ENCODE peak calls at places on chromosomes 4 and X, in four cellular contexts. One of them, this sample, is unnamed.

GRCh38 chr4:161856711-161857326 is 307.0 kb downstream of the FSTL5 start:
- DNase-seq in tibial nerve: no peak
- DNase-seq in transverse colon: no peak
- DNase-seq in psoas muscle: no peak
- DNase-seq in this sample: no peak

GRCh38 chrX:14673764-14674163 is 144.4 kb downstream of the GLRA2 start:
- DNase-seq in tibial nerve: no peak
- DNase-seq in transverse colon: peak
- DNase-seq in psoas muscle: no peak
- DNase-seq in this sample: no peak

GRCh38 chr4:187393546-187394344 is 601.8 kb upstream of the ZFP42 start:
- DNase-seq in tibial nerve: no peak
- DNase-seq in transverse colon: no peak
- DNase-seq in psoas muscle: no peak
- DNase-seq in this sample: no peak

GRCh38 chr4:15893967-15894366 is 44.6 kb downstream of the FGFBP1 start:
- DNase-seq in tibial nerve: peak
- DNase-seq in transverse colon: no peak
- DNase-seq in psoas muscle: no peak
- DNase-seq in this sample: no peak

GRCh38 chr4:108029321-108029720 is 39.6 kb downstream of the HADH start:
- DNase-seq in tibial nerve: no peak
- DNase-seq in transverse colon: no peak
- DNase-seq in psoas muscle: no peak
- DNase-seq in this sample: no peak

GRCh38 chrX:15564981-15565579 is 35.7 kb downstream of the ACE2 start:
- DNase-seq in tibial nerve: peak
- DNase-seq in transverse colon: peak
- DNase-seq in psoas muscle: peak
- DNase-seq in this sample: peak

GRCh38 chr4:168408620-168409019 is 71.7 kb downstream of the DDX60L start:
- DNase-seq in tibial nerve: peak
- DNase-seq in transverse colon: peak
- DNase-seq in psoas muscle: peak
- DNase-seq in this sample: no peak

GRCh38 chrX:132412208-132412607 is 76.6 kb downstream of the MBNL3 start:
- DNase-seq in tibial nerve: no peak
- DNase-seq in transverse colon: no peak
- DNase-seq in psoas muscle: no peak
- DNase-seq in this sample: no peak

GRCh38 chrX:36241397-36241796 is 321.9 kb downstream of the CFAP47 start:
- DNase-seq in tibial nerve: no peak
- DNase-seq in transverse colon: no peak
- DNase-seq in psoas muscle: no peak
- DNase-seq in this sample: no peak

GRCh38 chrX:82973641-82974040 is 534.4 kb upstream of the POU3F4 start:
- DNase-seq in tibial nerve: no peak
- DNase-seq in transverse colon: no peak
- DNase-seq in psoas muscle: no peak
- DNase-seq in this sample: no peak

GRCh38 chr4:78149737-78150136 is 92.6 kb downstream of the FRAS1 start:
- DNase-seq in tibial nerve: no peak
- DNase-seq in transverse colon: no peak
- DNase-seq in psoas muscle: no peak
- DNase-seq in this sample: no peak

GRCh38 chr4:184423003-184423686 is 51.2 kb downstream of the IRF2 start:
- DNase-seq in tibial nerve: no peak
- DNase-seq in transverse colon: peak
- DNase-seq in psoas muscle: no peak
- DNase-seq in this sample: no peak

GRCh38 chrX:139508099-139508498 is 22.4 kb upstream of the F9 start:
- DNase-seq in tibial nerve: no peak
- DNase-seq in transverse colon: no peak
- DNase-seq in psoas muscle: no peak
- DNase-seq in this sample: no peak

DNA sequence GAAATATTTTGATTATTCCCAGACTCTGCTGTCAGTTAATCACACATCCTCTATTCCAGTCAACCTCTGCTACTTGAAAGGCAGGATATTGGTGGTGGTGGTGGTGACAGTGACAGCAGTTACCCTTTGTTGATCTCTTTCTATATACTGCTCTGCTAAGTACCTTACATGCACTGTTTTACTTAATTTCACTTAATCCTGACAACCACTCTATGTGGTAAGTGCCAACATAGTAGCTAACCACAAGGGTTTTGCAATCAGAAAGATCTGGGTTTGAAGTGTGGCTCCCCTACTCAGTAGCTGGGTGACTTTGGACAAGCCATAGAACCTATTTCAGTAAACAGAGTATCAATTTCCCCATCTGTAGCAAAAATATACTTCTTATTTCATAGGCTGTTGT is 24.2 kb upstream of the F9 start:
- DNase-seq in tibial nerve: no peak
- DNase-seq in transverse colon: no peak
- DNase-seq in psoas muscle: no peak
- DNase-seq in this sample: no peak
- H3K27ac ChIP-seq in tibial nerve: no peak
- H3K27ac ChIP-seq in transverse colon: no peak
- H3K27ac ChIP-seq in psoas muscle: no peak
- H3K27ac ChIP-seq in this sample: no peak

GRCh38 chr4:13478707-13479106 is 5.4 kb downstream of the RAB28 start:
- DNase-seq in tibial nerve: no peak
- DNase-seq in transverse colon: no peak
- DNase-seq in psoas muscle: no peak
- DNase-seq in this sample: no peak

GRCh38 chr4:13484749-13485345 is 707 bp upstream of the RAB28 start:
- DNase-seq in tibial nerve: no peak
- DNase-seq in transverse colon: peak
- DNase-seq in psoas muscle: no peak
- DNase-seq in this sample: no peak

GRCh38 chr4:13483142-13484044 is 747 bp downstream of the RAB28 start:
- DNase-seq in tibial nerve: peak
- DNase-seq in transverse colon: peak
- DNase-seq in psoas muscle: peak
- DNase-seq in this sample: no peak

GRCh38 chr4:13484045-13484748 is at the start of gene RAB28:
- DNase-seq in tibial nerve: peak
- DNase-seq in transverse colon: peak
- DNase-seq in psoas muscle: peak
- DNase-seq in this sample: peak

GRCh38 chr4:13481569-13481968 is 2.6 kb downstream of the RAB28 start:
- DNase-seq in tibial nerve: no peak
- DNase-seq in transverse colon: no peak
- DNase-seq in psoas muscle: no peak
- DNase-seq in this sample: no peak
- H3K27ac ChIP-seq in tibial nerve: no peak
- H3K27ac ChIP-seq in transverse colon: no peak
- H3K27ac ChIP-seq in psoas muscle: no peak
- H3K27ac ChIP-seq in this sample: no peak

DNA sequence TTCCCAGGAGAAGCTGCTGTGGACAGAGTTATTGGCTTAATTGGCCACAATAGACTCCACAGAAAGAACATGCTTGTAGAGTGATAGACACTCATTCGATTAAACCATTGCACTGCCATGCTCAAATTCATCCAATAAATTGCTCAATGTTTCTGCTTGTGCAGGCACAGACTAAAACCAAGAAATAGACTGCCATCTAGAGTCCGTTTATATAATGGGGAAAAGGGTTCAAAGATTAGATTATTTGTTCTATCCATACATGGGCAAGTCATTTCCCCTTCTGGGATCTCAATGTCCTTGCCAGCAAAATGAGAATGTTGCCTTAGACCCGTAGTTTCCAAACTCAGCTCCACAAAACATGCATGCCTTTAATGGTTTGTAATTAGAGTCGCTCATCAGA is 8.7 kb downstream of the SMIM10 start:
- DNase-seq in tibial nerve: no peak
- DNase-seq in transverse colon: no peak
- DNase-seq in psoas muscle: no peak
- DNase-seq in this sample: no peak
- H3K27ac ChIP-seq in tibial nerve: no peak
- H3K27ac ChIP-seq in transverse colon: no peak
- H3K27ac ChIP-seq in psoas muscle: no peak
- H3K27ac ChIP-seq in this sample: no peak

GRCh38 chr4:95360256-95360903 is 188.4 kb downstream of the UNC5C start:
- DNase-seq in tibial nerve: no peak
- DNase-seq in transverse colon: no peak
- DNase-seq in psoas muscle: no peak
- DNase-seq in this sample: no peak
- H3K27ac ChIP-seq in tibial nerve: no peak
- H3K27ac ChIP-seq in transverse colon: no peak
- H3K27ac ChIP-seq in psoas muscle: no peak
- H3K27ac ChIP-seq in this sample: peak

GRCh38 chr4:81425087-81425486 is 46.6 kb downstream of the RASGEF1B start:
- DNase-seq in tibial nerve: no peak
- DNase-seq in transverse colon: no peak
- DNase-seq in psoas muscle: no peak
- DNase-seq in this sample: no peak

GRCh38 chr4:81424336-81424735 is 47.4 kb downstream of the RASGEF1B start:
- DNase-seq in tibial nerve: no peak
- DNase-seq in transverse colon: no peak
- DNase-seq in psoas muscle: no peak
- DNase-seq in this sample: no peak

GRCh38 chr4:81422591-81422990 is 49.1 kb downstream of the RASGEF1B start:
- DNase-seq in tibial nerve: no peak
- DNase-seq in transverse colon: no peak
- DNase-seq in psoas muscle: no peak
- DNase-seq in this sample: no peak

GRCh38 chr4:81418572-81418971 is 53.1 kb downstream of the RASGEF1B start:
- DNase-seq in tibial nerve: no peak
- DNase-seq in transverse colon: no peak
- DNase-seq in psoas muscle: no peak
- DNase-seq in this sample: no peak

DNA sequence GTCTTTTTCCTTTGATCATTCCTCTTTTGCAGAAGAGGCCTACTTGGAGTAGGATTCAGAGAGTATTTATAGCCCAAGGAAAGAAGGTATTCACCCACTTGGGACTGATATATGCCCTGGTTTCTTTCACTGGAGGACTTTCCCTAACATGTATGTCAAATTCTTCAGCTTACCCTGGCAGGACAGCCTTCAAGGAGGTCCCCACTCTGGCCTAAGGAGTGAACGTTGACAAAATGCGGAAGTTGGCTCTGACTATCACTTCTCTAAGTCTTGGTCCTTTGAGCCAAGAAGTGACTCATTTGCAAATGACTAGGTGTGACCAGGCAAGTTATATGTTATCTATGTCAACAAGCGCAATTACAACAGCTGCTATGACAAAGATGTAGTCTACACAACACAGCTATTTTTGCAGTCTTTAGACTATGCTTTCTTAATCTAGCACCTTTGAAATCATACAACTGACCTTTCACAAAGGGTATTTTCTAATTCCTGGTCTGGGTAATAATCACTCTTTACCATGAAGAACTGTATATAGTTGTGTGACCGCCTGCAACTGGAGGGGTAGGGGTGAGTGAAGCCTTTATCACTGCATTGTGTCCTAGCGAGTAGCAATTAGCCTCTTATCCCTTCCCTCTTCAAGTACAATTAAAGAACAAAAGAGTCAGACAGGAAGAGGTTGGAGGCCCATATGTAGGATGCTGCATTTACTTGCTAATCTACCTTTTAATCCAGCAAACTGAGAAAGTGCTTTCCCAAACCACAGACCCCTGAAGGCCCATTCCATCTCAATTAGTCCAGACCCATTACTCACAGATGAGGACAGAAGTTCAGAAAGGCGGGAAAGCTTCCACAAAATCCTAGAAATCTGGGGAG is 50.1 kb downstream of the RASGEF1B start:
- DNase-seq in tibial nerve: peak
- DNase-seq in transverse colon: peak
- DNase-seq in psoas muscle: no peak
- DNase-seq in this sample: no peak
- H3K27ac ChIP-seq in tibial nerve: no peak
- H3K27ac ChIP-seq in transverse colon: peak
- H3K27ac ChIP-seq in psoas muscle: no peak
- H3K27ac ChIP-seq in this sample: peak

GRCh38 chr4:106365613-106366012 is 3.0 kb downstream of the GIMD1 start:
- DNase-seq in tibial nerve: no peak
- DNase-seq in transverse colon: no peak
- DNase-seq in psoas muscle: no peak
- DNase-seq in this sample: no peak
- H3K27ac ChIP-seq in tibial nerve: no peak
- H3K27ac ChIP-seq in transverse colon: no peak
- H3K27ac ChIP-seq in psoas muscle: no peak
- H3K27ac ChIP-seq in this sample: no peak

GRCh38 chrX:19555236-19555635 is 39.9 kb upstream of the MAP3K15 start:
- DNase-seq in tibial nerve: no peak
- DNase-seq in transverse colon: no peak
- DNase-seq in psoas muscle: no peak
- DNase-seq in this sample: no peak
- H3K27ac ChIP-seq in tibial nerve: no peak
- H3K27ac ChIP-seq in transverse colon: no peak
- H3K27ac ChIP-seq in psoas muscle: no peak
- H3K27ac ChIP-seq in this sample: no peak